ENCODE peak calls at places on chromosome 19, in four cellular contexts. B is H9, N is H1, U is IMR-90. D is an unnamed sample.

GRCh38 chr19:50427997-50428425 is 4.7 kb upstream of the MYBPC2 start:
- DNase-seq in U (peak), N (peak), B (peak), D (peak)

GRCh38 chr19:12938536-12939291 is at the start of gene CALR:
- DNase-seq in N (no peak), U (no peak), B (no peak), D (peak)

GRCh38 chr19:17303940-17304267 is 679 bp upstream of the ABHD8 start:
- DNase-seq in N (no peak), U (no peak), B (no peak), D (no peak)

GRCh38 chr19:40597329-40597838 is 3.8 kb upstream of the LTBP4 start:
- DNase-seq in N (no peak), U (no peak), B (no peak), D (no peak)

GRCh38 chr19:18387395-18387794 is 1.4 kb downstream of the GDF15 start:
- DNase-seq in B (no peak), N (no peak), U (no peak), D (no peak)

GRCh38 chr19:55063492-55063843 is 520 bp upstream of the RDH13 start:
- DNase-seq in U (no peak), B (no peak), N (no peak), D (no peak)

GRCh38 chr19:17255150-17255621 is 9.4 kb downstream of the USHBP1 start:
- DNase-seq in U (no peak), B (peak), N (no peak), D (no peak)

GRCh38 chr19:45020071-45020470 is 18.8 kb upstream of the CLASRP start:
- DNase-seq in N (no peak), B (no peak), U (no peak), D (no peak)

GRCh38 chr19:47573076-47574026 is at the start of gene ZNF541:
- DNase-seq in N (no peak), U (peak), B (no peak), D (no peak)

GRCh38 chr19:29610574-29611271 is 4.6 kb downstream of the POP4 start:
- DNase-seq in B (peak), U (peak), N (peak), D (peak)

GRCh38 chr19:13100871-13101589 is 1.6 kb downstream of the LYL1 start:
- DNase-seq in N (no peak), U (no peak), B (no peak), D (peak)

GRCh38 chr19:51514866-51515481 is 13.4 kb upstream of the SIGLEC12 start:
- DNase-seq in U (peak), B (no peak), N (no peak), D (peak)

GRCh38 chr19:52494518-52494917 is 33.0 kb upstream of the ZNF808 start:
- DNase-seq in B (no peak), N (no peak), U (peak), D (no peak)

GRCh38 chr19:39104104-39104708 is 20.0 kb downstream of the ACP7 start:
- DNase-seq in B (no peak), U (no peak), N (no peak), D (no peak)

GRCh38 chr19:53621885-53622710 is 9.7 kb upstream of the DPRX start:
- DNase-seq in N (no peak), U (no peak), B (no peak), D (peak)

GRCh38 chr19:28838909-28839308 is 374.0 kb downstream of the UQCRFS1 start:
- DNase-seq in N (no peak), B (no peak), U (no peak), D (no peak)

GRCh38 chr19:45103200-45103624 is 10.2 kb downstream of the PPP1R37 start:
- DNase-seq in U (no peak), B (no peak), N (no peak), D (no peak)

GRCh38 chr19:15995536-15995935 is 46.7 kb downstream of the OR10H4 start:
- DNase-seq in B (no peak), U (no peak), N (no peak), D (no peak)

GRCh38 chr19:15986694-15987093 is 37.9 kb downstream of the OR10H4 start:
- DNase-seq in B (no peak), N (no peak), U (no peak), D (no peak)

GRCh38 chr19:15991602-15992001 is 42.8 kb downstream of the OR10H4 start:
- DNase-seq in B (no peak), U (no peak), N (no peak), D (no peak)

GRCh38 chr19:15992014-15992413 is 43.2 kb downstream of the OR10H4 start:
- DNase-seq in B (no peak), N (no peak), U (no peak), D (no peak)

GRCh38 chr19:15989889-15990288 is 41.1 kb downstream of the OR10H4 start:
- DNase-seq in U (no peak), B (no peak), N (no peak), D (no peak)
- H3K9ac ChIP-seq in U (no peak), B (no peak), N (no peak), D (no peak)

GRCh38 chr19:1119475-1120217 is 15.9 kb downstream of the GPX4 start:
- DNase-seq in U (no peak), N (no peak), B (no peak), D (no peak)
- H4K5ac ChIP-seq in U (no peak), N (no peak), B (no peak), D (no peak)

GRCh38 chr19:19485998-19486290 is 29.4 kb downstream of the TSSK6 start:
- DNase-seq in B (no peak), U (no peak), N (no peak), D (no peak)
- H3K9ac ChIP-seq in B (no peak), U (no peak), N (no peak), D (no peak)

GRCh38 chr19:37370880-37371661 is at the start of gene ZNF527:
- DNase-seq in B (peak), N (peak), U (peak), D (peak)
- H4K5ac ChIP-seq in B (no peak), N (peak), U (peak), D (no peak)

DNA sequence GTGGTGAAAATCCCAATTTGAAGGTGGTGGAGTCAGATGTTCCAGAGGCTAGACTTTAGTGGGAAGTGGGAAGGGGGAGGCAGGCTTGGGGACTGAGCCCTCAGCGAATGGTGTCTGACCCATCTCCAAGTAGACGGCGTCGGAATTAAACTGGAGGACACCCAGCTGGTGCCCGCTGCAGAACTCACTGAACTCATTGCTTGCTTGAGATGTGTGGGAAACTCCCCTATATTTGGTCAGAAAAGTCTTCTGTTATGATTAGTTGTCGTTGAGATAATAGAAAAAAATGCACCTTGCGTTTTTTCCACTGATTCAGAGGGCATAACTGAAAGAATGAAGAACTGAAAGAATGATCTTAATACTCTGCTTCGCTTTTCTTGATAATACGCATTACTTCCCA is 871 bp upstream of the ZNF583 start:
- DNase-seq in N (no peak), U (peak), B (no peak), D (no peak)
- H3K9ac ChIP-seq in N (no peak), U (peak), B (peak), D (no peak)

GRCh38 chr19:43738780-43739211 is 16.0 kb downstream of the SMG9 start:
- DNase-seq in B (no peak), N (no peak), U (no peak), D (peak)
- H4K5ac ChIP-seq in B (no peak), N (no peak), U (no peak), D (no peak)

DNA sequence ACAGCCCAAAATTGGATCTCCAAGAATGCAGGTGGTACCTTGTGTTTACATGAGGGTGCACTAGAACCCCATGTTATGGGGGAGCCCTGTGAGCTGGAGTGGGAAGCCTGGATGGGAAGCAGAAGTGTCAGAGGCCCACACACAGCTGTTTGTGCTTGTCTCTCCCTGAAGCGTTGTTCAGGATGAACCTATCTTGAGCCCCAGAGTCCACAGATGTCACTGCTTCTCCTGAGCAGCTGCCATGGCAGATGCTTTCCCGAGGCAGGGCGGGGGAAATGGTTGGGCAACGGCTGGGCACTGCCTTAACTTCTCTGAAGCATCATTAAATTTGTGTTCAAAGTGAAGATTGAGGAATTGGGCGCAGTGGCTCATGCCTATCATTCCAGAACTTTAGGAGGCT is 17.1 kb upstream of the CHST8 start:
- DNase-seq in U (no peak), B (no peak), N (no peak), D (no peak)
- H3K9ac ChIP-seq in U (no peak), B (no peak), N (no peak), D (no peak)

GRCh38 chr19:57563547-57563946 is 3.9 kb upstream of the ZNF550 start:
- DNase-seq in U (no peak), B (no peak), N (no peak), D (no peak)
- H4K5ac ChIP-seq in U (no peak), B (no peak), N (no peak), D (no peak)

DNA sequence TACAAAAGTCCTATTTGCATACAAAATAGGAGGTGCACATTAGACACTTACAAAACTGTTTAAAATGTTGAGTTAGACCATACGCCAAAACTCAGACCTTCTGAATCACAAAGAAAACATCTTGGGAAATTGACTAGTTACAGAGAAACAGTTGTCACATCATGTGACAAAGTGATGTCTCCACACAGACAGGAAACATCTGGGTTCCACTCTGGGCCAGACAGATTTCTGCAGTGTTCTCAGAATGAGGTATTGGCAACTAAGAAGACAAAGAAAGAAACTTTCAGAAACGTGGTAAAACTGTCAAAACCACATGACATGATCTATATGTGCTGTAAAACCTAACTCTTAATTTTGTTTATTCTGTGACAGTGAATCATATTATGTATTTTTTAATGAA is 6.7 kb downstream of the ZNF793 start:
- DNase-seq in B (no peak), N (no peak), U (no peak), D (no peak)
- H3K9ac ChIP-seq in B (no peak), N (no peak), U (no peak), D (no peak)

GRCh38 chr19:14514215-14514871 is 3.9 kb downstream of the DNAJB1 start:
- DNase-seq in B (no peak), N (no peak), U (no peak), D (no peak)
- H4K5ac ChIP-seq in B (no peak), N (no peak), U (no peak), D (no peak)